ENCODE peak calls at places on chromosomes 4 and X, in ten cellular contexts. F, U, L, T, O, D, E, A, B and C are unnamed samples.

GRCh38 chrX:138745215-138745614 is 33.7 kb upstream of the FGF13 start:
- DNase-seq in O (peak), L (peak), E (no peak), D (no peak), F (peak), B (peak), A (no peak), U (peak), T (no peak), C (peak)

GRCh38 chr4:86496094-86497060 is 97.7 kb upstream of the PTPN13 start:
- DNase-seq in U (peak), E (peak), D (no peak), F (peak), T (no peak), L (peak), B (peak), O (peak), A (no peak), C (no peak)

GRCh38 chr4:4481394-4482000 is 60.4 kb downstream of the STX18 start:
- DNase-seq in F (no peak), O (no peak), L (no peak), T (no peak), A (no peak), D (no peak), E (no peak), B (no peak), U (no peak), C (no peak)

GRCh38 chr4:17469931-17470674 is 41.8 kb downstream of the QDPR start:
- DNase-seq in O (no peak), U (peak), B (no peak), L (no peak), D (no peak), A (no peak), F (peak), T (no peak), E (no peak), C (no peak)

GRCh38 chr4:7867701-7868429 is 71.8 kb downstream of the AFAP1 start:
- DNase-seq in F (no peak), L (peak), E (no peak), U (no peak), T (no peak), O (no peak), D (no peak), B (no peak), A (no peak), C (no peak)

GRCh38 chr4:69601065-69601464 is 38.4 kb downstream of the UGT2A2 start:
- DNase-seq in F (no peak), U (no peak), A (no peak), T (peak), O (no peak), L (no peak), E (no peak), B (no peak), D (no peak), C (no peak)

GRCh38 chrX:33725556-33726232 is 406.4 kb downstream of the FAM47A start:
- DNase-seq in L (no peak), D (no peak), B (peak), T (no peak), E (no peak), O (no peak), F (no peak), U (no peak), A (no peak), C (no peak)

GRCh38 chr4:8000721-8001491 is 61.2 kb upstream of the AFAP1 start:
- DNase-seq in O (no peak), L (no peak), T (peak), F (no peak), B (no peak), U (no peak), A (no peak), E (no peak), D (no peak), C (no peak)

GRCh38 chr4:177109769-177110168 is 199.9 kb upstream of the NEIL3 start:
- DNase-seq in T (no peak), D (no peak), O (no peak), E (no peak), L (no peak), A (no peak), U (no peak), F (no peak), B (no peak), C (no peak)

DNA sequence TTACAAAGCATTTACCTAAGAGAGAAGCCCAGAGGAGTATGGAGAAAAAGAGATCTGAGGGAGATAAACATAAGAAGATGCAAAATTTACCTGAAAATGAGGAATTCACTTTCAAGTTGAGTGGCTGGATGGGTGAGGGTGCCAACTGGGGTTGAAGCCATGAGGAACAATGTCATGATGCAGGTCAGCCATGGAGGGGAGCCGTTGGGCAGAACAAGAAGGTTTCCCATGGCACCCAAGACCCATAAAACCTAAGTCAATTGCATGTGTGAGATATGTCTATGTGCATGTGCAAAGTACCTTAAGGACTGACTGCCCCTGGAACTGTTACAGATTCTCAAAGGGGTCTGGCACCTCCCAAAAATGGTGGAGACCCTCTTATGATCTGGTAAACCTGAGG is 46.6 kb upstream of the PRRG1 start:
- DNase-seq in A (no peak), B (peak), U (peak), L (peak), E (no peak), O (no peak), F (peak), T (no peak), D (peak), C (peak)
- TF ChIP-seq CTCF in A (peak), B (no peak), U (peak), L (peak), E (peak), O (no peak), F (peak), T (no peak), D (no peak), C (no peak)

GRCh38 chr4:81493895-81494490 is 22.3 kb upstream of the RASGEF1B start:
- DNase-seq in D (no peak), L (no peak), A (no peak), B (peak), U (peak), F (no peak), T (no peak), E (no peak), O (no peak), C (no peak)
- H3K4me3 ChIP-seq in D (peak), L (no peak), A (no peak), B (peak), U (no peak), F (no peak), T (no peak), E (no peak), O (no peak), C (no peak)

GRCh38 chr4:188372856-188373255 is 233.6 kb downstream of the TRIML1 start:
- DNase-seq in O (no peak), B (no peak), F (peak), A (no peak), D (no peak), E (no peak), U (peak), T (no peak), L (peak), C (no peak)
- TF ChIP-seq CTCF in O (peak), B (no peak), F (no peak), A (no peak), D (no peak), E (peak), U (peak), T (no peak), L (peak), C (no peak)

DNA sequence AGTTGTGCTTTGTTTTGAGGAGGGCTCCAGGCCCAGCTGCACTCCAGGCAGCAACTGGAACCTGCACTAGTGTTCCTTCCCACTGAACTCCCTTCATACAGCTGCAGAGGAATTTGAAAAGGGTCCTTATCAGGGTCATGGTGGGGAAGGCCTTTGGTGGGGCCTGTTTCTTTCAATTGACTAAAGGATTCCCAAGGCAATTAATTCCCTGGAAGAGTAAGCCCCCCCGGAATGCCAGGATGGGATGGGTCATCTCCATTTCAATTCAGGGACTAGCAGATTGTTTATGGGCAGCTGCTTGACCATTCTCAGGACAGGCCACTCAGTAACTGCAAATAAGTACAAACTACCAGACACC is 45.3 kb downstream of the TSC22D3 start:
- DNase-seq in U (no peak), F (no peak), D (no peak), E (no peak), L (no peak), A (no peak), T (no peak), B (no peak), O (no peak), C (no peak)
- H3K4me3 ChIP-seq in U (no peak), F (no peak), D (no peak), E (no peak), L (no peak), A (no peak), T (no peak), B (no peak), O (no peak), C (no peak)

GRCh38 chrX:114065612-114066178 is 518.2 kb upstream of the HTR2C start:
- DNase-seq in O (no peak), B (no peak), A (no peak), U (no peak), T (no peak), D (no peak), E (no peak), L (no peak), F (no peak), C (no peak)
- TF ChIP-seq CTCF in O (no peak), B (no peak), A (no peak), U (no peak), T (no peak), D (no peak), E (no peak), L (no peak), F (no peak), C (no peak)

GRCh38 chr4:114603455-114603854 is 4.8 kb downstream of the UGT8 start:
- DNase-seq in L (no peak), E (no peak), D (no peak), T (no peak), O (no peak), A (no peak), U (no peak), B (peak), F (no peak), C (no peak)
- H3K4me3 ChIP-seq in L (no peak), E (no peak), D (no peak), T (no peak), O (no peak), A (no peak), U (no peak), B (no peak), F (no peak), C (no peak)

GRCh38 chrX:4787971-4788370 is 1074.5 kb upstream of the PRKX start:
- DNase-seq in T (no peak), F (no peak), E (no peak), L (no peak), O (no peak), D (no peak), B (peak), A (no peak), U (no peak), C (no peak)
- TF ChIP-seq CTCF in T (no peak), F (no peak), E (no peak), L (no peak), O (no peak), D (no peak), B (no peak), A (no peak), U (no peak), C (no peak)

DNA sequence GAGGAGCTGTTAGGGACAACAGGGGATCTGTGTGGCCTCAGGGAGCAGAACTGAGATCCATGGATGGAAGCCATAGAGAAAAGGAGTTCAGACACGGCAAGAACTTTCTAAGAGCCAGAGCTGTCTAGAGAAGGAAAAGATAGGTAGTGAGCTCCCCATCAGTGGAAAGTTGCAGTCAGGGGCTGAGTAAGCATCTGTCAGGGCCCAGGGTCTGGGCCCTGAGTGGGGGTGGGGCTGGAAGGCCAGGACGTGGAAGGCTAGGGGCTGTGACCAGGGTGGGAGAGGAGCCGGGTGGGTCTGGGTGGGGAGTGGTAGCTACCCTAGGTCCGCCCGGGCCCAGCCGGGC is 324 bp upstream of the MSN start:
- DNase-seq in B (no peak), L (no peak), D (no peak), T (no peak), U (no peak), F (no peak), E (no peak), A (no peak), O (no peak), C (no peak)
- H3K4me3 ChIP-seq in B (peak), L (no peak), D (peak), T (peak), U (no peak), F (peak), E (no peak), A (peak), O (peak), C (peak)

GRCh38 chrX:85627363-85627762 is 247.9 kb upstream of the POF1B start:
- DNase-seq in E (no peak), F (no peak), D (no peak), T (no peak), A (no peak), B (no peak), U (no peak), O (no peak), L (no peak), C (no peak)
- TF ChIP-seq CTCF in E (no peak), F (peak), D (no peak), T (no peak), A (no peak), B (no peak), U (peak), O (peak), L (peak), C (no peak)

DNA sequence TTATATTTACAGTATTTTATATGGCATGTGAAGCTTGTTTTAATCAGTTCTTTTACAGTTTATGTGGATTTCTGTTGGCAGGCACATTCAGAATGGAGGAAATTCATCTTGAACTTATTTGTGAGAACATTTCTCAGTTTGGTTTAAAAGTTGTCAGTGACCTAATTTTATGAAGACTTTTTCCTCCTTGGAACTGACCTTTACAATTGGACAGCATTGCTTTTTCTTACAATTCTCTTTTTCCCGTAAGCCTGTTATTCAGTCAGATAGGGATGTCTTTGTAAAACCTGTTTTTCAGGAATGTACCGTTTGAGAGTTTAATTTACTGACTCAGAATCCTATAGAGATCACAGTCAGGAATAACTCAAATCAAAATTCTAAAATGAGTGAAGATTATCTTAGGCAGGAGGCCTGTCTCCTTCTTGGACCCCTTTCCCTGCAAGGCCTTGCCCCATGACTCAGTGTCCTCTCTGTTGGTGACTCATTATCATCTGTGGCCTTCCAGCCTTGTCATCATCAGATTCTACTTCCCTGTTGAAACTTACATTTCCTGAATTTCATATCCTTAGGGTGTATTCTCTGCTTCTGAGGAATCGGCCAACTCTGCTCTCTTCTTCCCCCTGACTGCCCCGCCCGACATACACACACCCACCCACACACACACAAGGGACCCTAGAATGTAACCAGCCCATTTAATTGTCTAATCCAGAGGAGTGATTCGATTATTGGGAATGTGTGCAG is 99.7 kb downstream of the ARHGAP10 start:
- DNase-seq in E (no peak), B (peak), A (peak), L (peak), O (peak), F (peak), U (peak), T (no peak), D (peak), C (no peak)
- H3K4me3 ChIP-seq in E (no peak), B (no peak), A (no peak), L (no peak), O (no peak), F (no peak), U (no peak), T (no peak), D (no peak), C (no peak)